ENCODE peak calls at places on chromosomes 13 and 19, in seven cellular contexts. T is esophagus squamous epithelium; N is CD8-positive, alpha-beta T cell; S is fibroblast of pulmonary artery; I is AG09319; X is tibial nerve; V is OCI-LY7. D is an unnamed sample.

GRCh38 chr13:114140131-114140908 is 7.9 kb upstream of the RASA3 start:
- DNase-seq in T (no peak), N (peak), S (no peak), I (no peak), X (no peak), V (no peak), D (no peak)

GRCh38 chr19:12801466-12802266 is at the start of the genes PRDX2 and THSD8:
- DNase-seq in T (no peak), N (peak), S (peak), I (no peak), X (no peak), V (peak), D (peak)

GRCh38 chr13:113883921-113884804 is 20.3 kb upstream of the GAS6 start:
- DNase-seq in T (no peak), N (no peak), S (no peak), I (no peak), X (no peak), V (no peak), D (peak)

GRCh38 chr19:55467236-55468053 is 2.9 kb upstream of the C19orf85 start:
- DNase-seq in T (no peak), N (peak), S (peak), I (peak), X (peak), V (peak), D (peak)

GRCh38 chr19:43552198-43552450 is 19.1 kb downstream of the ZNF575 start:
- DNase-seq in T (no peak), N (no peak), S (no peak), I (no peak), X (no peak), V (no peak), D (peak)

GRCh38 chr13:100673831-100674362 is 698 bp downstream of the TMTC4 start:
- DNase-seq in T (no peak), N (peak), S (peak), I (no peak), X (no peak), V (peak), D (peak)

GRCh38 chr19:39557791-39558622 is 18.0 kb upstream of the EID2 start:
- DNase-seq in T (no peak), N (no peak), S (no peak), I (no peak), X (no peak), V (peak), D (no peak)

GRCh38 chr19:7415163-7415856 is 66.6 kb downstream of the ARHGEF18 start:
- DNase-seq in T (no peak), N (no peak), S (peak), I (peak), X (no peak), V (no peak), D (peak)

GRCh38 chr19:28531979-28532378 is 681.0 kb downstream of the UQCRFS1 start:
- DNase-seq in T (no peak), N (no peak), S (no peak), I (no peak), X (no peak), V (no peak), D (no peak)

GRCh38 chr19:31499826-31500539 is 150.7 kb upstream of the TSHZ3 start:
- DNase-seq in T (no peak), N (no peak), S (no peak), I (no peak), X (no peak), V (no peak), D (no peak)

GRCh38 chr19:58460039-58460438 is 6.8 kb upstream of the ZNF324 start:
- DNase-seq in T (no peak), N (no peak), S (no peak), I (no peak), X (no peak), V (no peak), D (peak)

GRCh38 chr13:30235206-30235605 is 72.1 kb downstream of the KATNAL1 start:
- DNase-seq in T (no peak), N (no peak), S (peak), I (no peak), X (no peak), V (no peak), D (no peak)

GRCh38 chr13:54004026-54004699 is 975.5 kb downstream of the OLFM4 start:
- DNase-seq in T (no peak), N (no peak), S (no peak), I (no peak), X (no peak), V (no peak), D (no peak)

GRCh38 chr13:33798023-33798422 is 19.9 kb upstream of the RFC3 start:
- DNase-seq in T (no peak), N (no peak), S (no peak), I (no peak), X (no peak), V (no peak), D (no peak)

GRCh38 chr19:1713170-1713569 is 40.1 kb upstream of the ONECUT3 start:
- DNase-seq in T (no peak), N (no peak), S (no peak), I (no peak), X (no peak), V (no peak), D (no peak)

GRCh38 chr13:71873418-71874276 is 6.6 kb upstream of the DACH1 start:
- DNase-seq in T (no peak), N (no peak), S (no peak), I (no peak), X (no peak), V (no peak), D (no peak)

GRCh38 chr19:29288276-29288675 is 75.3 kb upstream of the UQCRFS1 start:
- DNase-seq in T (no peak), N (no peak), S (no peak), I (no peak), X (no peak), V (no peak), D (no peak)

GRCh38 chr19:17963936-17964691 is 2.8 kb upstream of the KCNN1 start:
- DNase-seq in T (no peak), N (no peak), S (no peak), I (no peak), X (no peak), V (no peak), D (peak)

GRCh38 chr13:19862511-19863313 is 737 bp downstream of the ZMYM5 start:
- DNase-seq in T (no peak), N (peak), S (peak), I (no peak), X (no peak), V (peak), D (peak)

GRCh38 chr19:11736696-11737095 is 2.0 kb downstream of the ZNF823 start:
- DNase-seq in T (no peak), N (no peak), S (peak), I (no peak), X (no peak), V (peak), D (peak)

GRCh38 chr19:47486900-47487299 is 2.9 kb upstream of the KPTN start:
- DNase-seq in T (no peak), N (no peak), S (no peak), I (no peak), X (no peak), V (peak), D (no peak)

GRCh38 chr19:14410775-14411134 is 8.4 kb downstream of the DDX39A start:
- DNase-seq in T (no peak), N (no peak), S (no peak), I (no peak), X (no peak), V (no peak), D (peak)

GRCh38 chr19:34990578-34991192 is 9.4 kb upstream of the GRAMD1A start:
- DNase-seq in T (no peak), N (no peak), S (no peak), I (no peak), X (no peak), V (no peak), D (no peak)

GRCh38 chr19:38464421-38465082 is 31.1 kb downstream of the RYR1 start:
- DNase-seq in T (no peak), N (no peak), S (no peak), I (no peak), X (no peak), V (no peak), D (no peak)

GRCh38 chr19:1782501-1782900 is 29.2 kb downstream of the ONECUT3 start:
- DNase-seq in T (no peak), N (no peak), S (no peak), I (no peak), X (no peak), V (no peak), D (no peak)

GRCh38 chr19:36894849-36895383 is 21.2 kb downstream of the ZNF829 start:
- DNase-seq in T (no peak), N (no peak), S (no peak), I (no peak), X (no peak), V (no peak), D (no peak)

GRCh38 chr19:38852231-38853044 is 2.7 kb upstream of the HNRNPL start:
- DNase-seq in T (no peak), N (peak), S (peak), I (no peak), X (peak), V (peak), D (peak)

GRCh38 chr13:43545317-43545874 is 241.4 kb downstream of the ENOX1 start:
- DNase-seq in T (no peak), N (no peak), S (peak), I (no peak), X (no peak), V (no peak), D (no peak)

GRCh38 chr13:36357692-36358091 is 11.5 kb upstream of the SPART start:
- DNase-seq in T (no peak), N (no peak), S (peak), I (no peak), X (peak), V (no peak), D (no peak)

GRCh38 chr13:93690139-93690538 is 463.5 kb downstream of the GPC6 start:
- DNase-seq in T (no peak), N (no peak), S (peak), I (no peak), X (no peak), V (no peak), D (peak)

DNA sequence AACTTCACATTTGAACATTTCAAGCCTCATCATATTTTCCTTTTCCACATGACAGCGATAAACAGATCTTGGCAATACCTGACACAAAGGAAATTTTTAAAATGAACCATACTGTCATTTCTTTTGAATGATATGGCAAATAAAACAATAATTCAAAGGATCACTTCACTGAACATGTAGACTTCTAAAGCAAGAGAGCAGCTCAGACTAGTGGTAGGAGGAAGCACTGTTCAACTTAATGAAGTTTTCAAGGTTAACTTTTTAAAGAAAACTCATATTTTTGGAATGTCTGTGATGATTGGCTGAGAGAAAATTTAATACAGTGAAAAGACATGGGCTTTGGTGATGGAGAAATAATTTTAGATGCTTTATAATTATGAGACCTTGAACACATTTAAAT is 198.0 kb downstream of the OXGR1 start:
- DNase-seq in T (no peak), N (no peak), S (peak), I (no peak), X (no peak), V (no peak), D (no peak)
- TF ChIP-seq CTCF in T (no peak), N (no peak), S (peak), I (no peak), X (no peak), V (no peak), D (no peak)

DNA sequence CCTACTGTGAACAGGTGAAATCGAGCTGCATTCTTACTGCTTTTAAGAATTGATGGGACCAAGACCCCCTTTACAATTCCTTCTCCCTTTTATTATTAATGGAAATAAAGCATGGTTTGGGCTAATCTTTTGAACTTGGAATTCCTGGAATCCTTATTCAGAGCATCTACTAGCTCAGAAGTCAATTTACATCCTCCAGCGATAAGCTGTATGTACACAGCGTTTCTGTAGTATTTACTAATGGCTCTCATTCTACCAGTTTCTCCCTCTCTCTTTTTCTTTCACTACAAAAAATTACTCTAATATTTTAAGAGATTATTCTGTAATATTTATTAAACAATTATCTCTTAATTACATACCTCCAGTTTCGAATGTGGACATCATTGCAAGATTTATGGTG is 31.5 kb downstream of the FREM2 start:
- DNase-seq in T (no peak), N (no peak), S (no peak), I (no peak), X (no peak), V (no peak), D (no peak)
- TF ChIP-seq CTCF in T (no peak), N (no peak), S (no peak), I (no peak), X (no peak), V (no peak), D (no peak)

DNA sequence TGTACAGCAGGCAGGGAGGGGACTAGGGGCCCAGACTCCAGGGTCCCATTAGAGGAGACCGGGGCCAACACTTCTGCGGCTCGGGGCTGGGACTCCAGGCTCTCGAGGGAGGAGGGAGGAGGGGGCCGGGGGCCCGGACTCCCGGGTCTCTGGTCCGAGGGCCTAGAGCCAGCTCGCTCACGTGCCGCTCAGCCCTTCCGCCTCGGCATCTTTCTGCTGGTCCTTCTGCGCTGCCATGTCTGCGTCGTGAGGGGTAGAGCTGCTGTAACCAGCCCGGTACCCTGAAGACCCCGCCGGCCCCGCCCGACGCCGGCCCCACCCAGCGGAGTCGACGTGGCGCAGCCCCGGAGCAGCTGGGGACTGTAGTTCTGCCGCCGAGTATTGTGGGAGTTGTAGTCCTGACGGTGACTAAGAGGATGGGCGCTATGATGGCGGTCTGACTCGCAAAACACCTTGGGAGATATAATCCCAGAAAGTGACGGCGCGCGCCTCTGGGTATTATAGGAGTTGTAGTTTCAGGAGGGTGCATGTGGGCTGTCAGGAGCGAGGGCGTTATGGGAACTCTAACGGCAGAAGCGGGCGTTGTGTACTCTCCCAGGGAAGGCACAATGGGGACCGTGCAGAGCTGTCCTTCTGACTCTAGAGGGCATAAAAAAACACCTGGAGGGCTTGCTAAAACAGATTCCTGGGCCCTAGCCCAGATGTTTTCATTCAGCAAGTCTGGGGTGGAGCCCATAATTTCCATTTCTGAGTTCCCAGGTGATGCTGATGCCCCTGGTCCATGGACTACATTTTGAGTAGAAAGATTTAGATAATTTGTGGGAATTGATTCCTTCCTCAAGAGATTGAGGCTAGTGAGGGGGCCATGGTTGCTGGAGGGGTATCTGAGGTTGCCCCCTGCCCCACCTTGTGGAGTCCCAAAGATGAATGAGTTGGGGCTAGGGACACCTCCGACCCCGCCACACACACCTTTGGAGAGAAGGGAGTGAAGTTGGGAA is at the start of gene RABAC1:
- DNase-seq in T (peak), N (peak), S (peak), I (peak), X (peak), V (peak), D (peak)
- TF ChIP-seq CTCF in T (peak), N (peak), S (peak), I (peak), X (no peak), V (peak), D (no peak)

DNA sequence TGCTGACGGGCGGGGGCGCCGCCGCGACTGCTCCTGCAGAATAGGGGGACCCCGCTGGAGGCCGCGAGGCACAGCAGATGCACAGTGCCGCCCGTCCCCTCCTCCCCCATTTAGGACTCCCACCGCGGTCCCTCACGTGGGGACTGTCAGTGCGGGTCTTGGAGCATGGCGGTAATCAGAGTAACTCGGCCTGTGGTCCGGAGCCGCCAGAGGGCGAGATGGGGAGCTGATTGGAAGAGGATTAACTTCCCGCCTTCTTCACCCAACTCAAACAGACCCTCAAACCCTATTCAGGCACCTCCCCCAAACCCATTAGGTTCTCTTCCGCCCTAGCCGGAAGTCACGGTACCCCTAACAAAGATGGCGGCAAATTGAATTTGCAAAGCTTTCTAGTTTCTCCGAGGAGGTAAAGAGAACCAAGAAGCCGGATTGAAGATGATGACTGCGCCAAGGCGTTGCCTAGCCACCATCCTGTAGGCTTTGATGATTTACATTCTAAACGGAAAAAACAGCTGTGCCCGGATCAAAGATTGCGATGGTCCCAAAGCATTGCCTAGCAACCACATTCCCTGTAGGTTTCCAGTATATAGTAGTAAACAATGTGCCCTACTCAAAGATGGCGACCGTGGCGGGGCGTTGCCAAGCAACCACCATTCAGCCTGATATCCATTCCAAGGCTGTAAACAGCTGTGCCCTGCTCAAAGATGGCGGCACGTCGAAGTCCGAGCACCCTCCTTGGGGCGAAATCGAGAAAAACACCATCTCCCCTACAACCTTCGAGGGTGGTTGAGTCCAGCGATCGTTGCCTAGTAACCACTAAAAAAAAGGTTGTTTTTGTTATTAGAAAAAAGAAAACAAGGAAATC is at the start of gene FUZ:
- DNase-seq in T (peak), N (peak), S (peak), I (peak), X (peak), V (peak), D (peak)
- TF ChIP-seq CTCF in T (peak), N (no peak), S (peak), I (peak), X (no peak), V (peak), D (peak)